ENCODE peak calls at places on chromosomes 6 and 20, in six cellular contexts. S is right cardiac atrium; W is astrocyte; I is left lung; G is CD4-positive, CD25-positive, alpha-beta regulatory T cell; R is fibroblast of lung. M is an unnamed sample. For H3K4me1, the result is how much of the 10 kb centered on the place peaks cover.

GRCh38 chr6:1716396-1716795 is 106.7 kb downstream of the FOXC1 start:
- DNase-seq in W (no peak), S (no peak), R (no peak), G (no peak), I (no peak), M (no peak)

GRCh38 chr6:17580518-17581048 is 19.5 kb upstream of the FAM8A1 start:
- DNase-seq in W (peak), I (peak), S (peak), G (no peak), R (peak), M (peak)

GRCh38 chr20:48411265-48411664 is 416.5 kb downstream of the PREX1 start:
- DNase-seq in R (no peak), I (no peak), W (no peak), S (no peak), G (no peak), M (no peak)

GRCh38 chr6:70395301-70395672 is 18.0 kb upstream of the FAM135A start:
- DNase-seq in S (no peak), I (no peak), R (no peak), G (no peak), W (no peak), M (no peak)

GRCh38 chr6:167825759-167826229 is 917 bp upstream of the AFDN start:
- DNase-seq in I (peak), G (peak), W (no peak), R (no peak), S (peak), M (peak)

GRCh38 chr6:67210450-67210849 is 1424.6 kb upstream of the ADGRB3 start:
- DNase-seq in S (no peak), G (no peak), W (peak), R (no peak), I (no peak), M (no peak)

GRCh38 chr6:155544677-155545076 is 89.0 kb upstream of the NOX3 start:
- DNase-seq in I (no peak), W (no peak), G (no peak), R (no peak), S (no peak), M (no peak)

GRCh38 chr20:53599378-53599777 is 5.7 kb upstream of the ZNF217 start:
- DNase-seq in W (no peak), R (no peak), G (no peak), I (no peak), S (no peak), M (peak)

GRCh38 chr6:14673201-14673600 is 555.6 kb downstream of the CD83 start:
- DNase-seq in W (peak), G (no peak), S (no peak), I (no peak), R (no peak), M (no peak)

GRCh38 chr6:71473908-71474307 is 185.3 kb downstream of the OGFRL1 start:
- DNase-seq in I (no peak), S (peak), W (peak), G (no peak), R (peak), M (no peak)

GRCh38 chr20:44731657-44732056 is 14.0 kb upstream of the KCNK15 start:
- DNase-seq in I (peak), S (no peak), G (no peak), R (no peak), W (no peak), M (peak)

GRCh38 chr6:42459888-42460287 is 8.2 kb upstream of the TRERF1 start:
- DNase-seq in G (no peak), R (no peak), W (no peak), S (no peak), I (no peak), M (no peak)

GRCh38 chr6:30889921-30890645 is 5.8 kb downstream of the DDR1 start:
- DNase-seq in G (no peak), I (no peak), W (peak), R (no peak), S (no peak), M (no peak)

GRCh38 chr20:34921436-34921835 is 34.2 kb downstream of the GSS start:
- DNase-seq in S (no peak), I (no peak), R (no peak), G (no peak), W (no peak), M (no peak)
- H3K27ac ChIP-seq in S (peak), I (no peak), R (no peak), G (no peak), W (no peak), M (no peak)

GRCh38 chr20:62560162-62560561 is 82.1 kb upstream of the SLCO4A1 start:
- DNase-seq in S (no peak), R (no peak), W (no peak), I (no peak), G (no peak), M (no peak)
- H3K4me3 ChIP-seq in S (no peak), R (no peak), W (no peak), I (no peak), G (no peak), M (no peak)

GRCh38 chr6:131949615-131949908 is 1.6 kb downstream of the CCN2 start:
- DNase-seq in I (no peak), G (no peak), S (no peak), W (peak), R (peak), M (no peak)
- H3K4me1 ChIP-seq in I (under half), G (under half), S (under half), W (under half), R (under half), M (under half)

DNA sequence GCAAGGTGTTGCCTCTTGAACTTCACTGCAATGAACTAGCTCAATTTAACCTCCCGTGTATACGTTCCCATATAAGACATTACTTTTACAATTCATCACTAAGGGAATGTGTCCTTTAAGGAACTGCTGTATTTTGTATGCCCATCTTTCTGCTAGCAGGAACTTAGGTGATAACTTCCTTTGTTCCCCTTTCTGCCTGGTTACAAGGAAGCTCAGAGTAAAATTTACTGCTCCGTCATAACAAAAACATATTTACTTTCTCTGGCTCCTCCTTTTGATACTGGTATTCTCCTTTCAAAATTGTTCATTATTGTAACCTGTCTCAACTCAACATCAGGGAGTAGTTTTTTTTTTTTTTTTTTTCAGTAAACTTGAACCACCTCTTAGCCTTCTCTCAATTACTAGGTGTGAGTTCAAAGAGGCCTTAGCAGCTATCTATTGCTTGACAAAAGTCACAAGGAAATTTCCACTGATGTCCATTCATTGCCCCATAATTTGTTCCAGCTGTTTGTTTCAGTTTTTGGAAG is 37.1 kb downstream of the RIPOR2 start:
- DNase-seq in W (no peak), G (no peak), R (no peak), I (no peak), S (no peak), M (no peak)
- H3K27ac ChIP-seq in W (no peak), G (peak), R (no peak), I (no peak), S (no peak), M (no peak)